ENCODE peak calls at places on chromosomes 5 and 9, in ten cellular contexts. A is neural crest cell; N is stimulated activated naive CD4-positive, alpha-beta T cell; Z is effector memory CD8-positive, alpha-beta T cell; K is colonic mucosa; H is mammary epithelial cell; V is ureter; G is nucleus accumbens; Q is retina; B is H9. S is an unnamed sample.
A peak's percentile ranks its signal among the peaks of the same experiment; 100 is the strongest.

GRCh38 chr5:31918739-31919138 is 255.4 kb downstream of the GOLPH3 start:
- DNase-seq in G (peak; percentile 6), B (no peak), H (no peak), Q (peak; percentile 82), Z (no peak), N (no peak), V (no peak), A (no peak), K (no peak), S (no peak)

GRCh38 chr9:135251996-135252760 is 164.7 kb downstream of the OLFM1 start:
- DNase-seq in N (no peak), H (no peak), K (no peak), Z (no peak), A (no peak), Q (no peak), V (no peak), B (no peak), G (no peak), S (no peak)

GRCh38 chr5:74357827-74358226 is 282.7 kb downstream of the ENC1 start:
- DNase-seq in Z (no peak), V (no peak), K (no peak), B (no peak), G (no peak), Q (no peak), H (no peak), A (no peak), N (no peak), S (no peak)

GRCh38 chr5:93794954-93795353 is 53.6 kb upstream of the POU5F2 start:
- DNase-seq in A (no peak), H (no peak), V (no peak), Q (no peak), G (no peak), K (no peak), N (no peak), Z (no peak), B (no peak), S (no peak)

GRCh38 chr5:43432486-43433365 is 20.5 kb upstream of the CCL28 start:
- DNase-seq in V (peak; percentile 76), G (no peak), H (peak; percentile 86), K (peak; percentile 90), A (no peak), N (no peak), Q (no peak), Z (no peak), B (no peak), S (no peak)

GRCh38 chr9:93468763-93469456 is 15.5 kb upstream of the FAM120AOS start:
- DNase-seq in H (peak; percentile 30), K (peak; percentile 71), B (no peak), V (no peak), G (no peak), Q (no peak), N (no peak), Z (no peak), A (no peak), S (no peak)

GRCh38 chr5:73189816-73190451 is 16.9 kb downstream of the TMEM174 start:
- DNase-seq in A (no peak), H (no peak), Z (no peak), G (no peak), V (no peak), B (peak; percentile 43), N (no peak), K (peak; percentile 59), Q (no peak), S (no peak)

GRCh38 chr9:34536685-34537084 is 13.9 kb upstream of the ENHO start:
- DNase-seq in A (no peak), G (no peak), B (no peak), Q (no peak), H (no peak), V (peak; percentile 30), Z (no peak), K (no peak), N (no peak), S (no peak)

GRCh38 chr5:179337227-179338122 is 7.8 kb downstream of the ADAMTS2 start:
- DNase-seq in G (no peak), K (no peak), N (no peak), V (no peak), A (no peak), B (no peak), Z (no peak), H (no peak), Q (no peak), S (no peak)

GRCh38 chr5:107389130-107389553 is 281.6 kb downstream of the EFNA5 start:
- DNase-seq in K (peak; percentile 24), G (no peak), Z (peak; percentile 14), Q (peak; percentile 43), V (no peak), B (no peak), H (peak; percentile 51), A (no peak), N (no peak), S (peak; percentile 29)

GRCh38 chr9:89492586-89492985 is 5.3 kb downstream of the SEMA4D start:
- DNase-seq in G (no peak), V (no peak), A (no peak), B (no peak), Q (no peak), H (no peak), K (no peak), Z (no peak), N (no peak), S (no peak)

GRCh38 chr9:116271991-116272390 is 118.4 kb downstream of the PAPPA start:
- DNase-seq in Q (no peak), Z (no peak), H (no peak), G (no peak), N (no peak), A (no peak), K (no peak), B (peak; percentile 88), V (no peak), S (no peak)

GRCh38 chr5:179404321-179405053 is 59.2 kb upstream of the ADAMTS2 start:
- DNase-seq in G (no peak), Z (no peak), B (peak; percentile 20), A (no peak), N (no peak), K (peak; percentile 14), H (no peak), V (peak; percentile 26), Q (no peak), S (no peak)

GRCh38 chr9:93620041-93620506 is 43.7 kb downstream of the PHF2 start:
- DNase-seq in K (peak; percentile 13), Z (no peak), A (no peak), V (no peak), B (peak; percentile 80), Q (no peak), N (no peak), H (no peak), G (no peak), S (no peak)

GRCh38 chr5:15966066-15966640 is 213.4 kb downstream of the MARCHF11 start:
- DNase-seq in K (no peak), H (no peak), N (no peak), Z (no peak), V (no peak), B (no peak), G (no peak), Q (no peak), A (no peak), S (no peak)

GRCh38 chr9:33245341-33245740 is 5.4 kb downstream of the SPINK4 start:
- DNase-seq in K (no peak), Q (no peak), H (no peak), B (no peak), A (no peak), N (no peak), Z (no peak), V (no peak), G (no peak), S (no peak)

GRCh38 chr9:27460225-27461023 is 63.7 kb upstream of the IFNK start:
- DNase-seq in Q (no peak), G (no peak), N (no peak), A (no peak), H (peak; percentile 68), K (no peak), V (no peak), B (no peak), Z (no peak), S (no peak)

GRCh38 chr9:124448019-124448418 is 2.2 kb upstream of the ADGRD2 start:
- DNase-seq in H (no peak), B (no peak), V (no peak), Z (no peak), A (no peak), Q (no peak), N (no peak), G (no peak), K (no peak), S (no peak)

GRCh38 chr5:40071870-40072269 is 607.8 kb upstream of the PTGER4 start:
- DNase-seq in K (no peak), H (peak; percentile 16), Z (no peak), B (no peak), A (no peak), V (no peak), G (no peak), Q (no peak), N (no peak), S (no peak)

GRCh38 chr9:125889524-125890473 is 142.6 kb downstream of the PBX3 start:
- DNase-seq in A (peak; percentile 45), B (peak; percentile 51), H (peak; percentile 52), G (peak; percentile 65), V (peak; percentile 45), Z (peak; percentile 10), Q (peak; percentile 74), K (peak; percentile 30), N (peak; percentile 46), S (no peak)

GRCh38 chr5:150313501-150313900 is 10.8 kb upstream of the ARSI start:
- DNase-seq in Z (no peak), B (no peak), Q (no peak), K (no peak), A (no peak), V (no peak), G (no peak), H (no peak), N (no peak), S (no peak)

GRCh38 chr5:75465480-75465879 is 45.9 kb downstream of the CERT1 start:
- DNase-seq in A (no peak), B (no peak), Z (no peak), V (no peak), G (no peak), K (no peak), N (no peak), Q (no peak), H (no peak), S (no peak)

GRCh38 chr5:149794338-149795023 is 64.4 kb downstream of the PPARGC1B start:
- DNase-seq in B (no peak), V (no peak), N (no peak), Q (no peak), Z (no peak), K (no peak), G (no peak), H (no peak), A (no peak), S (no peak)

GRCh38 chr5:88719434-88719833 is 163.6 kb downstream of the MEF2C start:
- DNase-seq in Z (no peak), V (no peak), G (no peak), A (no peak), Q (no peak), N (no peak), H (no peak), B (no peak), K (no peak), S (no peak)

GRCh38 chr9:94554439-94555331 is at the start of gene PCAT7:
- DNase-seq in K (peak; percentile 85), V (peak; percentile 71), N (peak; percentile 3), G (no peak), A (peak; percentile 64), Z (no peak), Q (peak; percentile 2), B (peak; percentile 86), H (no peak), S (peak; percentile 77)

GRCh38 chr5:112186401-112186990 is 232.6 kb downstream of the EPB41L4A start:
- DNase-seq in A (peak; percentile 30), H (peak; percentile 23), Q (peak; percentile 31), N (no peak), Z (no peak), B (no peak), G (no peak), V (no peak), K (peak; percentile 19), S (peak; percentile 8)

S was measured in NCI-H2227 treated with DMSO at 0.1 percent for 48 hours.